ENCODE peak calls at places on chromosomes 1 and 21, in seven cellular contexts. G, V, L, M, B, R and H are unnamed samples.

GRCh38 chr21:40680311-40680710 is 166.6 kb downstream of the DSCAM start:
- DNase-seq in G (no peak), V (no peak), L (no peak), M (no peak), B (no peak), R (no peak), H (no peak)

GRCh38 chr1:239456788-239457187 is 70.4 kb downstream of the CHRM3 start:
- DNase-seq in G (no peak), V (no peak), L (no peak), M (no peak), B (no peak), R (peak), H (no peak)

GRCh38 chr1:65514083-65514482 is 93.6 kb downstream of the LEPR start:
- DNase-seq in G (no peak), V (no peak), L (peak), M (no peak), B (no peak), R (no peak), H (no peak)

GRCh38 chr1:110675060-110675791 is 486 bp upstream of the KCNA3 start:
- DNase-seq in G (no peak), V (no peak), L (no peak), M (no peak), B (peak), R (no peak), H (no peak)

GRCh38 chr1:53110370-53111072 is 31.9 kb downstream of the SLC1A7 start:
- DNase-seq in G (no peak), V (peak), L (peak), M (no peak), B (no peak), R (no peak), H (no peak)

GRCh38 chr21:26385721-26386120 is 187.4 kb downstream of the CYYR1 start:
- DNase-seq in G (no peak), V (peak), L (peak), M (no peak), B (no peak), R (no peak), H (no peak)

GRCh38 chr1:26731233-26731902 is 35.6 kb downstream of the ARID1A start:
- DNase-seq in G (no peak), V (no peak), L (no peak), M (no peak), B (no peak), R (no peak), H (no peak)

GRCh38 chr1:43423672-43424550 is 29.8 kb downstream of the HYI start:
- DNase-seq in G (no peak), V (peak), L (no peak), M (no peak), B (peak), R (peak), H (no peak)

GRCh38 chr1:147636314-147636713 is 34.0 kb downstream of the ACP6 start:
- DNase-seq in G (no peak), V (no peak), L (no peak), M (no peak), B (no peak), R (no peak), H (no peak)

GRCh38 chr1:6003568-6004411 is 11.6 kb upstream of the NPHP4 start:
- DNase-seq in G (no peak), V (no peak), L (no peak), M (no peak), B (peak), R (no peak), H (no peak)